ENCODE peak calls at places on chromosomes 2 and 18, in six cellular contexts. G is stomach, U is transverse colon, Q is prostate gland, T is right lobe of liver, J is heart left ventricle. F is an unnamed sample.

GRCh38 chr18:48308027-48308635 is 101.1 kb downstream of the ZBTB7C start:
- DNase-seq in G (peak; percentile 63), U (peak; percentile 38), Q (peak; percentile 62), T (no peak), J (no peak), F (no peak)

GRCh38 chr2:171411791-171412483 is 21.9 kb downstream of the METTL8 start:
- DNase-seq in G (no peak), U (no peak), Q (no peak), T (no peak), J (no peak), F (no peak)

GRCh38 chr2:40797115-40797514 is 345.2 kb upstream of the SLC8A1 start:
- DNase-seq in G (no peak), U (no peak), Q (no peak), T (no peak), J (no peak), F (no peak)

GRCh38 chr2:221463235-221463896 is 108.7 kb downstream of the EPHA4 start:
- DNase-seq in G (no peak), U (no peak), Q (no peak), T (no peak), J (no peak), F (no peak)

GRCh38 chr2:198957183-198957582 is 500.6 kb downstream of the SATB2 start:
- DNase-seq in G (no peak), U (no peak), Q (no peak), T (no peak), J (no peak), F (no peak)

GRCh38 chr2:62928015-62928414 is 122.6 kb upstream of the OTX1 start:
- DNase-seq in G (no peak), U (no peak), Q (no peak), T (no peak), J (no peak), F (no peak)

GRCh38 chr2:198656869-198657268 is 800.9 kb downstream of the SATB2 start:
- DNase-seq in G (no peak), U (no peak), Q (no peak), T (no peak), J (no peak), F (no peak)

GRCh38 chr2:133271105-133271504 is 297.2 kb downstream of the NCKAP5 start:
- DNase-seq in G (no peak), U (no peak), Q (no peak), T (no peak), J (no peak), F (no peak)

GRCh38 chr2:48723125-48723524 is 32.4 kb downstream of the LHCGR start:
- DNase-seq in G (no peak), U (no peak), Q (no peak), T (no peak), J (no peak), F (no peak)

GRCh38 chr2:65070172-65070830 is 14.1 kb downstream of the CEP68 start:
- DNase-seq in G (no peak), U (peak; percentile 64), Q (no peak), T (no peak), J (no peak), F (no peak)

GRCh38 chr2:236892721-236893120 is 193.0 kb upstream of the COPS8 start:
- DNase-seq in G (no peak), U (no peak), Q (no peak), T (no peak), J (no peak), F (no peak)

GRCh38 chr2:233528182-233528581 is 38.4 kb downstream of the USP40 start:
- DNase-seq in G (no peak), U (no peak), Q (no peak), T (no peak), J (no peak), F (no peak)

GRCh38 chr2:39120521-39120770 is 405 bp downstream of the SOS1 start:
- DNase-seq in G (no peak), U (no peak), Q (no peak), T (no peak), J (no peak), F (no peak)

GRCh38 chr2:169961911-169962310 is 134.7 kb downstream of the UBR3 start:
- DNase-seq in G (no peak), U (no peak), Q (no peak), T (no peak), J (no peak), F (no peak)

GRCh38 chr18:28767201-28767600 is 590.3 kb upstream of the CDH2 start:
- DNase-seq in G (no peak), U (no peak), Q (no peak), T (no peak), J (no peak), F (no peak)

GRCh38 chr2:128286905-128287779 is 31.5 kb downstream of the HS6ST1 start:
- DNase-seq in G (no peak), U (no peak), Q (no peak), T (no peak), J (peak; percentile 16), F (no peak)

GRCh38 chr2:71417300-71418202 is 35.8 kb upstream of the DYSF start:
- DNase-seq in G (no peak), U (no peak), Q (no peak), T (no peak), J (no peak), F (no peak)

GRCh38 chr2:221125691-221126090 is 446.4 kb downstream of the EPHA4 start:
- DNase-seq in G (no peak), U (no peak), Q (no peak), T (no peak), J (no peak), F (no peak)

GRCh38 chr18:22933206-22933957 is at the start of gene RBBP8:
- DNase-seq in G (peak; percentile 88), U (peak; percentile 88), Q (peak; percentile 84), T (peak; percentile 91), J (peak; percentile 88), F (peak; percentile 93)

GRCh38 chr2:59196511-59196910 is 955.4 kb upstream of the FANCL start:
- DNase-seq in G (no peak), U (no peak), Q (no peak), T (no peak), J (no peak), F (no peak)

GRCh38 chr18:68796936-68797690 is 767 bp upstream of the CCDC102B start:
- DNase-seq in G (no peak), U (no peak), Q (no peak), T (no peak), J (peak; percentile 52), F (no peak)

DNA sequence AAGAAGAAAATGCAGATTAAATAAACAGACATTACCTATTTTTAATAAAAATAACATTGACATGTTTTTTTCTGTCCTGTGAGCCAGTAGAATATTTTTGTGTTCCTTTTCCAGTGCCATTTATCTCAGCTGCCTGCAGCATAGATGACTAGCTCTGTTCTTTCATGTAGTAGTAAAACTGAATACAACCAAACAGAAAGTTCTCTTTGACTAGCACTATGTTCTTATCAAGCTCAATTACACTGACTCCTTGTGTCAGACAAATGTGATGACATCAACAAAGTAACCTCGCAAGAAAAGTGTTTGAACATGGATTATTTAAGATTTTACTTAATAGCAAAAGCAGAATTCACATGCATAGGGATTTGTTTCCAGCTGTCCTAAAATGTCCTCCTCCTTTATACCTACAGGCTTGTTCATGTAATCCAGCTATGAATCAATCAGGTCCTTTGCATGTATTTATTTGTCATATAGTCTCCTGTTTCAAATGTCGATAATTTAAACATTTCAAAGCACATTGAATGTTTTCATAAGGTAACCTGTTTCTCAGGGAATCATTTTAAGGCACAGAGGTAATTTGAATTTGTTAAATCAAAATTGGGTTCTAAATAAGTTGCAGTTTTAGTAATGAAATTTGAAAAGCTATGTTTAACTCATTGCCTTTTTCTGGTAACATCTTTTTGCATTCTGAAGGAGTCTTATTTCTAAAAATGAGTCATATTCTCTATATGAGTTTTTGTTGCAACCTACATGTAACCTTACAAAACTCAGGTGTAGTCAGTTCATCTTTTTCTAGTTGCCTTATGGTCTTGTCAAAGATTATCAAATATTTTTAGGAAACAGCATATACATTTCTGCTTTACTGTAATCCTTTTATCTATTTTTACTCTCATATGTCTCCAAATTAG is 215.3 kb upstream of the GULP1 start:
- DNase-seq in G (no peak), U (no peak), Q (no peak), T (no peak), J (no peak), F (no peak)
- TF ChIP-seq POLR2A in G (no peak), U (no peak), Q (no peak), T (no peak), J (no peak), F (no peak)

GRCh38 chr2:30165050-30165520 is 18.3 kb downstream of the YPEL5 start:
- DNase-seq in G (peak; percentile 39), U (peak; percentile 46), Q (peak; percentile 46), T (no peak), J (peak; percentile 53), F (no peak)
- TF ChIP-seq POLR2A in G (no peak), U (no peak), Q (no peak), T (no peak), J (no peak), F (no peak)

GRCh38 chr18:73163236-73163635 is 295.4 kb upstream of the NETO1 start:
- DNase-seq in G (no peak), U (no peak), Q (no peak), T (no peak), J (no peak), F (no peak)
- TF ChIP-seq POLR2A in G (no peak), U (no peak), Q (no peak), T (no peak), J (no peak), F (no peak)

GRCh38 chr2:118016911-118017310 is 3.0 kb upstream of the CCDC93 start:
- DNase-seq in G (no peak), U (no peak), Q (no peak), T (no peak), J (no peak), F (no peak)

GRCh38 chr2:118012778-118013177 is 1.1 kb downstream of the CCDC93 start:
- DNase-seq in G (no peak), U (no peak), Q (no peak), T (no peak), J (no peak), F (no peak)

GRCh38 chr2:118014492-118014824 is 588 bp upstream of the CCDC93 start:
- DNase-seq in G (no peak), U (no peak), Q (no peak), T (no peak), J (no peak), F (no peak)

GRCh38 chr2:118013221-118013723 is 598 bp downstream of the CCDC93 start:
- DNase-seq in G (peak; percentile 55), U (peak; percentile 68), Q (peak; percentile 14), T (peak; percentile 68), J (peak; percentile 69), F (no peak)

DNA sequence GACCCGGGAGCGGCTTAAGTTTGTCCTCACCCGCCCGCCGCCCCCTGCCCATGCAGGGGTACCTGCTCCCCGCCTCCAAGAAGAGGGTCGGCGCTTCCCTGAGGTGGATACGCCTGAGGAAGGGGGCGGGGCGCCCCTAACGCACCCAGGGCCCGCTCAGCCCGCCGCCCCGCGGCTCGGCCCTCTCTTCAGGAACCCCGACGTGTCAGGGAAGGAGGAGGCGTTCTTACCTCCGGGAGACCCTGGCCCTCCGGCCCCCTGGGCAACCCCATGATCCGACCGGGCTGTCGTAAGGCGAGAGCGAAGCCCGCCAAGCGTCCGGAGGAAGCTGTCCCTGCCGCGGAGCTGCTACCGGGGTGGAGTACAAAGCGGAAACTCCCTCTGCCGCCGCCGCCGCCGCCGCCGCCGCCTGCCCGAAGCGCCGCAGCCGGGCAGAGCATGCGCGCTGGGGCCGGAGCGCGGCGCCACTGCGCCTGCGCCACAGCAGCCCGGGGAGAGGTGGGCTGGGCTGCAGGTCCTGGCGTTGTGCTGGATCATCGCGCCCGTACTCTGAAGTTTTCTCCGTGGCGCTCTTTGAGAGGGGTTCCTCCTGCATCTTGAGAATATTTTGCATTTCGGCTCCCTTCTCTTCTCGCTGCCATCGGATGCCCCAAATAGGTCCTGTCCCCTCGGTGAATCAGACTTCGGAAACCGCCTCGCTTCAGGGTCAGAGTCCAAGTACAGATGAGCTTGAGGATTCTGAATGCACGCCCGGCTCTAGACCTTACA is at the start of gene CCDC93:
- DNase-seq in G (peak; percentile 83), U (peak; percentile 86), Q (peak; percentile 76), T (peak; percentile 86), J (peak; percentile 87), F (peak; percentile 94)
- TF ChIP-seq POLR2A in G (no peak), U (peak; percentile 76), Q (peak; percentile 68), T (peak; percentile 74), J (peak; percentile 77), F (peak; percentile 25)